ENCODE peak calls at places on chromosomes 12 and 14, in four cellular contexts. Y is tibial artery, D is PC-9, A is upper lobe of right lung. M is an unnamed sample.

GRCh38 chr12:9741726-9742125 is 8.8 kb upstream of the CLECL1 start:
- DNase-seq in Y (no peak), D (no peak), A (no peak), M (peak)

GRCh38 chr12:24360461-24360860 is 411.0 kb upstream of the SOX5 start:
- DNase-seq in Y (no peak), D (no peak), A (no peak), M (no peak)

GRCh38 chr14:77980475-77981321 is 180.8 kb downstream of the ADCK1 start:
- DNase-seq in Y (no peak), D (no peak), A (peak), M (no peak)

GRCh38 chr12:57458665-57459054 is 925 bp upstream of the GLI1 start:
- DNase-seq in Y (no peak), D (no peak), A (no peak), M (no peak)

GRCh38 chr12:39620664-39621658 is 1.4 kb upstream of the ABCD2 start:
- DNase-seq in Y (no peak), D (no peak), A (no peak), M (no peak)

GRCh38 chr12:32569256-32569655 is 109.8 kb upstream of the DNM1L start:
- DNase-seq in Y (no peak), D (no peak), A (no peak), M (no peak)

GRCh38 chr12:108955225-108955835 is 65.5 kb downstream of the SVOP start:
- DNase-seq in Y (no peak), D (no peak), A (no peak), M (no peak)

GRCh38 chr12:12333980-12334709 is 15.9 kb downstream of the MANSC1 start:
- DNase-seq in Y (no peak), D (no peak), A (peak), M (peak)

GRCh38 chr14:55802986-55803431 is 223.0 kb downstream of the KTN1 start:
- DNase-seq in Y (no peak), D (peak), A (no peak), M (no peak)

DNA sequence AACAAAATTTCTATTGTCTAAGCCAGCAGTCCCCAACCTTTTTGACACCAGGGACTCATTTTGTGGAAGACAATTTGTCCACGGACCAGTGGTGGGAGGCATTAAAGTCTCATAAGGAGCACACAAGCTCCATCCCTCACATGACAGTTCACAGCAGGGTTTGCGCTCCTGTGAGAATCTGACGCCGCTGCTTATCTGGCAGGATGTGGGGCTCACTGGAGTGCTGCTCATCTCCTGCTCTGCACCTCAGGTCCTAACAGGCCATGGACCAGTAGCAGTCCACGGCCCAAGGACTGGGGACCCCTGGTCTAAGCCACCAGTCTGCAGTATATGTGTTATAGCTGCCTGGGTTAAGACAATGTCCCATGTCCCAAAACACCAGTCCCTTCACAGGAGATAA is 27.2 kb downstream of the VCPKMT start:
- DNase-seq in Y (no peak), D (no peak), A (no peak), M (no peak)
- TF ChIP-seq CTCF in Y (no peak), D (no peak), A (no peak), M (no peak)

GRCh38 chr12:131116437-131117117 is 162.9 kb downstream of the ADGRD1 start:
- DNase-seq in Y (no peak), D (no peak), A (no peak), M (no peak)
- TF ChIP-seq CTCF in Y (no peak), D (no peak), A (peak), M (no peak)

DNA sequence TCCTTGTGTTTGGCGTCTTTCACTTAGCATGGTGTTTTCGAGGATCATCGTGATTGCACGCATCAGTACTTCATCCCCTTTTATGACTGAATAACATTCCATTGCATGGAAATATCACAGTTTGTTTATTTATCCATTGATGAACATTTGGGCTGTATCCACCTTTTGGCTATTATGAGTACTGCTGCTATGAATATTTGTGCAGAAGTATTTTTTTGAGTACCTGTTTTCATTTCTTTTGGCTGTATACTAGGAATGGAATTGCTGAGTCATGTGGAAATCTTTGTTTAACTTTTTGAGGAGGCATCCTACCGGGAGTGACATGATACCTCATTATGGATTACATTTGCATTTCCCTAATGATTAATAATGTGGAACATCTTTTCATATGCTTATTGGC is 66.4 kb downstream of the WNK1 start:
- DNase-seq in Y (no peak), D (no peak), A (no peak), M (no peak)
- TF ChIP-seq CTCF in Y (no peak), D (peak), A (peak), M (no peak)

GRCh38 chr12:69633061-69633460 is 22.4 kb upstream of the LRRC10 start:
- DNase-seq in Y (no peak), D (no peak), A (no peak), M (no peak)

DNA sequence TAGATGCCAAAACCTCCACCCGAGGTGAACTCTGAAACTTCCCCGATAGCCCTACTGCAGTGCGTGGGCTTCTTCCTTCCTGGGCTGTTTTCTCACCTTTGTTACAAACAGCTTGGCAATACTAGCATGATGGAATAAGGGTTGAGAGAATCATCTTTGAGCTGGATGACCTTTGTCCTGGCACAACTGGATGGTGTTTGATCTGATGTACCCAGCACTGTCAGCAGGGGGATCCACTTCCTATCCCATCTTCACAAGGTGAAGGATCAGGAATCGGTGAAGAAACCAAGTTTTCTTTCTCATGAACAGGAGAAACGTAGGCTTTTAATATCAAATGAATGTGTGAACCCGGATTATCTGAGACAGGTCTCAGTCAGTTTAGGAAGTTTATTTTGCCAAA is 19.5 kb upstream of the LRRC10 start:
- DNase-seq in Y (no peak), D (no peak), A (no peak), M (no peak)
- TF ChIP-seq CTCF in Y (no peak), D (peak), A (no peak), M (no peak)

DNA sequence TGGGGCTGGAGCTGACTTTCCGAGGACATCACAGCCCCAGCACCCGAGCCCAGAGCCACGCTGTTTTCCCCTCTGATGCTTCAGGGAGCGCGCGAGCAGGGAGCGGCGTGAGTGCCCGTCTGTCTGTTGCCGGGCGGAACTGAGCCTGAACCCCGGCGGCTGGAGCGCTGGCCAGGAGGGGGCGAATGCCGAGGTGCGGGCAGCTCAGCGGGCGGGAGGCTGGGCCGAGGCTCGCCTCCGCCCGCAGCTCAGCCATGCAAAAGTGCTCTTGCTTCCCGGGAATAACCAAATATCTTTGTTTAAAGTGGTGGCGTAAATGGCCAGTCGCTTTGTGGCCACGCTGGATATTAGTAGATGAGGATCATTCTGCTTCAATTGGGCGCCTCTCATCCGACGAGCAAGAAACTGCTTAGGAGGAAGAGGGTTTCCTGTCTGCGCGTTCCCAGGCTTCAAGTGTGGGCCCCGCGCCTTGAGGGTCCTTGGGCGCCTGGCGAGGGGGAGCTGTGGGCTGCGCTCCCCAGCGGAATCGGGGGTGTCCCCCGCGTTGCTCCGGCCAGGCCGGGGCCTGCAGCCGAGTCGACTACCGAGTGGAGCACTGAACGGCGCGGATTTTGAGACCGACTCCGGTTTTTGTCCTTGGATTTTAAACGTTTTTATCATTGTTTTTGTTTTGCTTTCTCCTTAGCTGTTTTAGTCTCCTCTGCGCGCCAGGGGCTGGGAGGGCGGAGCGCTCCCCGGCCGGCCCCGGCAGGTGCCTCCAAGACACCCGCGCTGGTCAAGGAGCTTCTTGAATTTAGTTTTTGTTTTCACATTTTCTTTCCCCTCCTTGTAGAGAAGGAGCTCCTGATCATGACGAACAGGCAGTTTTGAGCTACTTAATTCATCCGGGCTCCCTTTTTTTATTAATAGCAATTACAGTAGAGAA is 831 bp upstream of the NKX2-1 start:
- DNase-seq in Y (no peak), D (no peak), A (peak), M (no peak)
- TF ChIP-seq CTCF in Y (no peak), D (no peak), A (peak), M (no peak)

DNA sequence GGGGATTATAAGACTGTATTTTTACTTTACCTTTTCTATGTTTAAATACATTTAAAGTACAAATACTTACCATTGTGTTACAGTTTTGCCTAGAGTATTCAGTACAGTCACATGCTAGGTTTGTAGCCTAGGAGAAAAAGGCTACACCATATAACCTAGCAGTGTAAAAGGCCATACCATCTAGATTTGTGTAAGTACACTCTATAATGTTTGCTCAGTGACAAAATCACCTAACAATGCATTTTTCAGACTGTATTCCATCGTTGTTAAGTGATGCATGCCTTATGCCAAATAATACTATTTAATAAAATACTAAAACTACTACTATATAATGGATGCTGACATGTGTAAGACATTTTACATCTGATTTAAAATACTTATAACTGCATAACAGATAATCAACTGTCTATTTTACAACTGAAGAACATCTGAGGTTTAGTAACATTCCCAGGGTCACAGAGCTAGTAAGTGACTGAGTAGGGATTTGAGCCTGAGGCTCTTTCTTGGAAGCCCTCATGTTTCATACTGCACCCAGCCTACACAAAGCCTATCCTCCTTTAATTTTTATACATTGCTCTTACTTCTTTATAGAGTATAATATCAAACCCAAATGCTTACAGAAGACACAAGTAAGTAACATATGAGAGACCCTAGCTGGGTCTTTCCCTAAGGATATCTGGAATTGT is 296.8 kb downstream of the SYT1 start:
- DNase-seq in Y (no peak), D (no peak), A (no peak), M (no peak)
- TF ChIP-seq CTCF in Y (no peak), D (no peak), A (no peak), M (no peak)

GRCh38 chr12:120961604-120962486 is 16.5 kb upstream of the HNF1A start:
- DNase-seq in Y (no peak), D (no peak), A (no peak), M (no peak)
- TF ChIP-seq CTCF in Y (no peak), D (no peak), A (no peak), M (no peak)